ENCODE peak calls at places on chromosomes 2 and 18, in four cellular contexts. J is K562, P is GM12878, N is HepG2. X is an unnamed sample.

GRCh38 chr2:149488719-149489440 is 98.7 kb downstream of the MMADHC start:
- DNase-seq in J (no peak), P (no peak), N (no peak), X (no peak)

GRCh38 chr2:127641133-127641532 is 4.8 kb upstream of the GPR17 start:
- DNase-seq in J (no peak), P (no peak), N (no peak), X (no peak)

GRCh38 chr18:63994783-63995399 is 25.0 kb downstream of the SERPINB8 start:
- DNase-seq in J (peak; percentile 38), P (no peak), N (peak; percentile 16), X (peak; percentile 69)

GRCh38 chr2:231605607-231606091 is 13.0 kb downstream of the TEX44 start:
- DNase-seq in J (no peak), P (no peak), N (no peak), X (no peak)

GRCh38 chr2:179274749-179275148 is 10.1 kb upstream of the SESTD1 start:
- DNase-seq in J (no peak), P (no peak), N (no peak), X (no peak)

GRCh38 chr2:236131073-236131692 is 37.0 kb downstream of the GBX2 start:
- DNase-seq in J (no peak), P (no peak), N (no peak), X (no peak)

GRCh38 chr2:240960963-240961876 is 37.2 kb upstream of the SNED1 start:
- DNase-seq in J (no peak), P (no peak), N (peak; percentile 86), X (no peak)

GRCh38 chr2:39661771-39662325 is 3.9 kb upstream of the TMEM178A start:
- DNase-seq in J (no peak), P (no peak), N (no peak), X (no peak)

GRCh38 chr2:8627692-8628085 is 54.2 kb upstream of the ID2 start:
- DNase-seq in J (peak; percentile 29), P (no peak), N (peak; percentile 65), X (no peak)

GRCh38 chr2:26901326-26902183 is 53.6 kb downstream of the DPYSL5 start:
- DNase-seq in J (no peak), P (no peak), N (no peak), X (peak; percentile 69)

GRCh38 chr18:36196239-36196995 is 9.1 kb downstream of the MOCOS start:
- DNase-seq in J (no peak), P (no peak), N (no peak), X (no peak)

GRCh38 chr2:53202063-53202462 is 565.5 kb upstream of the CHAC2 start:
- DNase-seq in J (no peak), P (no peak), N (peak; percentile 25), X (no peak)

GRCh38 chr2:9127316-9127715 is 79.3 kb upstream of the ASAP2 start:
- DNase-seq in J (no peak), P (no peak), N (no peak), X (no peak)

GRCh38 chr2:153059338-153060052 is 341.1 kb downstream of the ARL6IP6 start:
- DNase-seq in J (no peak), P (no peak), N (peak; percentile 56), X (no peak)

GRCh38 chr18:2971741-2972552 is 41.0 kb downstream of the LPIN2 start:
- DNase-seq in J (no peak), P (peak; percentile 90), N (no peak), X (no peak)

GRCh38 chr2:239804161-239805042 is 220.7 kb downstream of the NDUFA10 start:
- DNase-seq in J (no peak), P (no peak), N (no peak), X (no peak)

GRCh38 chr2:226728996-226729395 is 70.6 kb downstream of the IRS1 start:
- DNase-seq in J (no peak), P (no peak), N (no peak), X (no peak)
- TF ChIP-seq NR2C2 in J (no peak), P (no peak), N (no peak), X (no peak)

GRCh38 chr2:230166557-230167170 is 53.1 kb downstream of the SP110 start:
- DNase-seq in J (no peak), P (no peak), N (no peak), X (no peak)

GRCh38 chr2:230161180-230161579 is 58.6 kb downstream of the SP110 start:
- DNase-seq in J (no peak), P (no peak), N (no peak), X (no peak)

GRCh38 chr2:230160112-230160660 is 59.6 kb downstream of the SP110 start:
- DNase-seq in J (peak; percentile 52), P (peak; percentile 9), N (peak; percentile 37), X (peak; percentile 55)

GRCh38 chr2:230162981-230163380 is 56.8 kb downstream of the SP110 start:
- DNase-seq in J (no peak), P (no peak), N (no peak), X (no peak)

GRCh38 chr2:230164139-230164538 is 55.6 kb downstream of the SP110 start:
- DNase-seq in J (no peak), P (no peak), N (no peak), X (no peak)
- TF ChIP-seq NR2C2 in J (no peak), P (no peak), N (no peak), X (no peak)

GRCh38 chr2:47893771-47894170 is 12.5 kb downstream of the FBXO11 start:
- DNase-seq in J (no peak), P (no peak), N (no peak), X (no peak)

GRCh38 chr2:47890711-47891368 is 15.5 kb downstream of the FBXO11 start:
- DNase-seq in J (no peak), P (no peak), N (no peak), X (no peak)

GRCh38 chr2:47892338-47892730 is 14.0 kb downstream of the FBXO11 start:
- DNase-seq in J (no peak), P (no peak), N (no peak), X (no peak)

GRCh38 chr2:47888581-47889280 is 17.6 kb downstream of the FBXO11 start:
- DNase-seq in J (no peak), P (no peak), N (no peak), X (no peak)

GRCh38 chr2:47891369-47892337 is 14.6 kb downstream of the FBXO11 start:
- DNase-seq in J (no peak), P (no peak), N (no peak), X (no peak)
- TF ChIP-seq NR2C2 in J (no peak), P (no peak), N (no peak), X (no peak)

DNA sequence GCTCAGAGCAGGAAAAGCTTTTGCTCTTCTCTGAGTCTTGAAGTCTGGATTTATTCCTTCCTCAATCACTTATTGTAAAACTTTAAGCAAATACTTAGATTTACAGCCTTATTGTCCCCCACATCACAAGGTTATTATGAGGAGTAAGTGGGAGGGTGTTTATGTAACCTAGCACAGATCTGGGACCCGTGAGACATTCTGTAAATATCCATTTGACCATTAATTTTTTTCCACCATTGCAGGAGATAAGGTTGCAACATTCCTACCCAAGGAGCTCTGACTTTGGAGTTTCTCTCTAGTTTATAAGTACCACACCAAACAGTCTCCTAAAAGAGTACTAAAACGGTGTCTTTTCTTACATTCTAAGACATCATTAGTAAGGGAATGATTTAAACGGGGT is 52.1 kb upstream of the CTIF start:
- DNase-seq in J (no peak), P (no peak), N (no peak), X (no peak)
- TF ChIP-seq NR2C2 in J (no peak), P (no peak), N (no peak), X (no peak)

GRCh38 chr18:22219568-22220355 is 50.4 kb downstream of the GATA6 start:
- DNase-seq in J (no peak), P (no peak), N (no peak), X (peak; percentile 21)

GRCh38 chr18:22211660-22212059 is 42.3 kb downstream of the GATA6 start:
- DNase-seq in J (no peak), P (no peak), N (no peak), X (no peak)

GRCh38 chr18:22210331-22210754 is 41.0 kb downstream of the GATA6 start:
- DNase-seq in J (no peak), P (no peak), N (no peak), X (no peak)

DNA sequence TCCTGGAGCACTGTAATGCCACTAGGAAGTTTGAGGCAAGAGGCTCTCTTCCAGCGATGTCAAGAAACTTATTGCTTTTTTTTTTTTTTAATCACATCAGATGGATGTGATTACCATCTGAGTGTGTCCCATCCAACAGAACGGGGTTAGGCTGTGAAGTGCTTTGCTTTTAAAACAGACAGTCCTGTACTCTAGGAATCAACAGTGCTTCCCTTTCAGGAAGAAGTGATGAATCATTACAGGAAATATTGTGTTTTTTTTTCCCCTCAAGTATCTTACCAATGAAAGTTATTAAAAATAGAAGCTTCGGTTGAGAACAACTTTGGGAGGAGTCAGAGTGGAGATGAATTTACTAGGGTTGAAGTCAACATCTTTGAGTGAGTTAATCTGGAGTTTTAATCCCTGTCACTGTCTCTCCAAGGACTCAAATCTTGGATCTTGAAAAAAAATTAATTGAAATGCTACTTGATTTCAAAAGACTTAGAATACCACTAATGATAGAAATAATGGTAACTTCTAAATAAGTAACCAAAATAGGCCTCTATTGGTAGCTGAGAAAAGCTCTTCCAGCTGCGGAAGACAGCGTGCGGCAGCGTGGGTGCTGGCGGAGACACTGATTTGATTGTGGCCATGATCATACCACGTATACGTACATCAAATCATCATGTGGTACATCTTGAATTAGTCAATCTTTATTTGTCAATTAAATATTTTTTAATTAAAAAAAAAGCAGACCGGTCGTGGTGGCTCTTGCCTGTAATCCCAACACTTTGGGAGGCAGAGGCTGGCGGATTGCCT is 45.5 kb downstream of the GATA6 start:
- DNase-seq in J (no peak), P (no peak), N (no peak), X (no peak)
- TF ChIP-seq NR2C2 in J (no peak), P (no peak), N (no peak), X (no peak)

DNA sequence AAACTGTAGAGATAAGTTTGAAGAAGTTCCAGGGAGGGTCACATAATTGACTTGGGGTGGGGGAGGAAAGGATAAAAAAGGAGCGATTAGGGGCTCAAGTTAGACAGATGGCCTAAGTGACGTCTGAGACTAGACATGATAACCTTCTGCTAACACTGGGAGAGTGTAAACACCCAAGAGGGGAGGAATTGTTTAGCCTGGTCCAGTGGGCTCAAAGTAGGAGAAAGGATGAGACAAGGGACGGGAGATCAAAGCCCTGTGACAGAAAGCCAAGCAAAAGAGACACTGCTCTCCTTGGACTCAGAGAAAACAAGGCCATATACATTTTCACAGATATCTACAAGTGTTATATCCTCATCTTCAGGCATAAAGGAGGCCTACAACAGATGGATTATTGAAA is 45.5 kb upstream of the IHH start:
- DNase-seq in J (no peak), P (no peak), N (peak; percentile 56), X (no peak)
- TF ChIP-seq NR2C2 in J (no peak), P (no peak), N (no peak), X (no peak)

DNA sequence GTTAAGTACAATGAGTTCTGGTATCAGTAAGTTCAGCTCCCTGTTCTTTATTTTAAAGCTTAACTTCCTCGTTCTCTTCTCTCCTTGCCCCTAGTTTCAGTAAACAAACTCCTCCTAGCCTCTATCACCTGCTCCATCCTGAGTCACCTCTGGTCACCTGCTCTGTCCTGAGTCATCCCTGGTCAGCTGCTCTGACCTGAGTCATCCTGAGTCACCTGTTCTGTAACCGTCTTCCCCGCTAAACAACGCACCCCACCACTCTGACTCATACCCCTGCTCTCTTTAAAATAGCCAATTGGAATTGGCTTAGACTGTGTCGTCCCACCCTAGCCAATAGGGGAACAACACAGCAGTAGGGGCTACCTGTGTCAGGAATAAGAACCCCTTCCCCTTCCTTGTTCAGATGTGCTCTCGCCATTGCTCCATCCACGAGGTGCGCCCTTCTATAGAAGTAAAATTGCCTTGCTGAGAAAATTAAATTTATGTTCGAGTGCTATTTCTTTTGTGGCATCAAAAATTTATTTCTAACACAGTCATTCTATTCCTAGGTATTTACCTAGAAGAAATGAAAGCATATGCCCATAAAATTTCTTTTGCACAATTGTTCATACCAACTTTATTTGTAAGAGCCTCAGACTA is 24.9 kb upstream of the RMND5A start:
- DNase-seq in J (no peak), P (no peak), N (peak; percentile 69), X (no peak)
- TF ChIP-seq NR2C2 in J (no peak), P (no peak), N (no peak), X (no peak)